ENCODE peak calls at places on chromosomes 6 and 20, in seven cellular contexts. One of them, this sample, is unnamed.

GRCh38 chr20:4666001-4666470 is 55.7 kb upstream of the PRND start:
- DNase-seq in H1: no peak
- DNase-seq in RWPE2: peak; percentile 84
- DNase-seq in GM23248: peak; percentile 90
- DNase-seq in SJSA1: peak; percentile 83
- DNase-seq in tibial artery: no peak
- DNase-seq in fibroblast of pulmonary artery: peak; percentile 51
- DNase-seq in this sample: no peak

GRCh38 chr6:14468656-14469321 is 351.2 kb downstream of the CD83 start:
- DNase-seq in H1: no peak
- DNase-seq in fibroblast of pulmonary artery: no peak
- DNase-seq in RWPE2: no peak
- DNase-seq in GM23248: no peak
- DNase-seq in SJSA1: no peak
- DNase-seq in tibial artery: no peak
- DNase-seq in this sample: no peak

GRCh38 chr6:35046098-35046497 is 95.0 kb downstream of the TCP11 start:
- DNase-seq in GM23248: no peak
- DNase-seq in H1: no peak
- DNase-seq in RWPE2: no peak
- DNase-seq in SJSA1: no peak
- DNase-seq in tibial artery: no peak
- DNase-seq in fibroblast of pulmonary artery: no peak
- DNase-seq in this sample: no peak

GRCh38 chr6:35475573-35475972 is 7.4 kb downstream of the RPL10A start:
- DNase-seq in SJSA1: no peak
- DNase-seq in RWPE2: peak; percentile 45
- DNase-seq in GM23248: no peak
- DNase-seq in fibroblast of pulmonary artery: no peak
- DNase-seq in H1: no peak
- DNase-seq in tibial artery: no peak
- DNase-seq in this sample: no peak

GRCh38 chr20:42530855-42531674 is 658.6 kb downstream of the PTPRT start:
- DNase-seq in fibroblast of pulmonary artery: peak; percentile 3
- DNase-seq in GM23248: peak; percentile 31
- DNase-seq in SJSA1: peak; percentile 4
- DNase-seq in H1: peak; percentile 1
- DNase-seq in RWPE2: no peak
- DNase-seq in tibial artery: no peak
- DNase-seq in this sample: no peak

GRCh38 chr6:36776167-36776566 is 63.1 kb downstream of the CPNE5 start:
- DNase-seq in fibroblast of pulmonary artery: no peak
- DNase-seq in H1: no peak
- DNase-seq in GM23248: no peak
- DNase-seq in SJSA1: no peak
- DNase-seq in tibial artery: no peak
- DNase-seq in RWPE2: no peak
- DNase-seq in this sample: no peak

GRCh38 chr20:23159923-23160445 is 73.9 kb upstream of the CD93 start:
- DNase-seq in RWPE2: no peak
- DNase-seq in fibroblast of pulmonary artery: no peak
- DNase-seq in SJSA1: no peak
- DNase-seq in H1: no peak
- DNase-seq in tibial artery: no peak
- DNase-seq in GM23248: peak; percentile 42
- DNase-seq in this sample: no peak

GRCh38 chr6:35391240-35391968 is 49.0 kb downstream of the PPARD start:
- DNase-seq in tibial artery: no peak
- DNase-seq in fibroblast of pulmonary artery: peak; percentile 89
- DNase-seq in RWPE2: no peak
- DNase-seq in SJSA1: peak; percentile 87
- DNase-seq in H1: no peak
- DNase-seq in GM23248: peak; percentile 92
- DNase-seq in this sample: no peak

GRCh38 chr6:84466521-84466920 is 239.1 kb upstream of the CEP162 start:
- DNase-seq in RWPE2: peak; percentile 45
- DNase-seq in GM23248: peak; percentile 81
- DNase-seq in H1: no peak
- DNase-seq in SJSA1: peak; percentile 19
- DNase-seq in fibroblast of pulmonary artery: peak; percentile 70
- DNase-seq in tibial artery: no peak
- DNase-seq in this sample: no peak

GRCh38 chr20:46117704-46118467 is at the start of gene CD40:
- DNase-seq in H1: peak; percentile 51
- DNase-seq in GM23248: peak; percentile 82
- DNase-seq in RWPE2: peak; percentile 99
- DNase-seq in SJSA1: no peak
- DNase-seq in fibroblast of pulmonary artery: peak; percentile 78
- DNase-seq in tibial artery: peak; percentile 91
- DNase-seq in this sample: peak; percentile 91

GRCh38 chr20:50313223-50313820 is 122.7 kb downstream of the CEBPB start:
- DNase-seq in GM23248: peak; percentile 61
- DNase-seq in tibial artery: no peak
- DNase-seq in fibroblast of pulmonary artery: peak; percentile 72
- DNase-seq in SJSA1: no peak
- DNase-seq in RWPE2: peak; percentile 86
- DNase-seq in H1: no peak
- DNase-seq in this sample: no peak

GRCh38 chr6:94622784-94623183 is 954.6 kb upstream of the MANEA start:
- DNase-seq in GM23248: no peak
- DNase-seq in H1: no peak
- DNase-seq in tibial artery: no peak
- DNase-seq in SJSA1: no peak
- DNase-seq in fibroblast of pulmonary artery: no peak
- DNase-seq in RWPE2: no peak
- DNase-seq in this sample: no peak

GRCh38 chr6:165049362-165049761 is 260.0 kb downstream of the C6orf118 start:
- DNase-seq in GM23248: peak; percentile 70
- DNase-seq in SJSA1: peak; percentile 59
- DNase-seq in tibial artery: no peak
- DNase-seq in fibroblast of pulmonary artery: peak; percentile 30
- DNase-seq in RWPE2: no peak
- DNase-seq in H1: peak; percentile 58
- DNase-seq in this sample: peak; percentile 11

GRCh38 chr6:157269261-157269794 is 54.0 kb downstream of the TMEM242 start:
- DNase-seq in GM23248: peak; percentile 85
- DNase-seq in fibroblast of pulmonary artery: peak; percentile 96
- DNase-seq in RWPE2: no peak
- DNase-seq in H1: no peak
- DNase-seq in tibial artery: peak; percentile 62
- DNase-seq in SJSA1: no peak
- DNase-seq in this sample: peak; percentile 85

GRCh38 chr6:109002100-109002697 is 92.4 kb downstream of the SESN1 start:
- DNase-seq in SJSA1: no peak
- DNase-seq in fibroblast of pulmonary artery: peak; percentile 79
- DNase-seq in tibial artery: peak; percentile 37
- DNase-seq in H1: no peak
- DNase-seq in GM23248: peak; percentile 88
- DNase-seq in RWPE2: no peak
- DNase-seq in this sample: no peak

GRCh38 chr20:47262365-47263013 is 94.0 kb downstream of the ZMYND8 start:
- DNase-seq in fibroblast of pulmonary artery: no peak
- DNase-seq in H1: no peak
- DNase-seq in GM23248: no peak
- DNase-seq in SJSA1: no peak
- DNase-seq in RWPE2: no peak
- DNase-seq in tibial artery: no peak
- DNase-seq in this sample: no peak

GRCh38 chr20:39563406-39563805 is 601.3 kb downstream of the DHX35 start:
- DNase-seq in RWPE2: no peak
- DNase-seq in fibroblast of pulmonary artery: no peak
- DNase-seq in H1: no peak
- DNase-seq in GM23248: no peak
- DNase-seq in tibial artery: no peak
- DNase-seq in SJSA1: no peak
- DNase-seq in this sample: no peak

GRCh38 chr6:121592955-121593665 is 157.7 kb downstream of the GJA1 start:
- DNase-seq in RWPE2: no peak
- DNase-seq in GM23248: no peak
- DNase-seq in tibial artery: no peak
- DNase-seq in SJSA1: peak; percentile 29
- DNase-seq in H1: no peak
- DNase-seq in fibroblast of pulmonary artery: peak; percentile 25
- DNase-seq in this sample: no peak

GRCh38 chr6:138310294-138310693 is 67.4 kb upstream of the SMIM28 start:
- DNase-seq in H1: no peak
- DNase-seq in tibial artery: no peak
- DNase-seq in fibroblast of pulmonary artery: peak; percentile 10
- DNase-seq in SJSA1: no peak
- DNase-seq in GM23248: no peak
- DNase-seq in RWPE2: no peak
- DNase-seq in this sample: no peak

GRCh38 chr6:42870145-42870936 is 9.1 kb upstream of the RPL7L1 start:
- DNase-seq in tibial artery: no peak
- DNase-seq in RWPE2: no peak
- DNase-seq in H1: no peak
- DNase-seq in SJSA1: no peak
- DNase-seq in fibroblast of pulmonary artery: no peak
- DNase-seq in GM23248: no peak
- DNase-seq in this sample: no peak

GRCh38 chr6:1620504-1621327 is 11.0 kb downstream of the FOXC1 start:
- DNase-seq in fibroblast of pulmonary artery: no peak
- DNase-seq in RWPE2: peak; percentile 51
- DNase-seq in H1: no peak
- DNase-seq in GM23248: no peak
- DNase-seq in SJSA1: no peak
- DNase-seq in tibial artery: no peak
- DNase-seq in this sample: no peak
- H3K4me3 ChIP-seq in fibroblast of pulmonary artery: no peak overlapping the region
- H3K4me3 ChIP-seq in RWPE2: no peak overlapping the region
- H3K4me3 ChIP-seq in H1: peak overlapping the region; percentile 19
- H3K4me3 ChIP-seq in GM23248: no peak overlapping the region
- H3K4me3 ChIP-seq in SJSA1: no peak overlapping the region
- H3K4me3 ChIP-seq in tibial artery: peak overlapping the region; percentile 91
- H3K4me3 ChIP-seq in this sample: no peak overlapping the region

GRCh38 chr6:27546522-27546921 is 73.6 kb upstream of the ZNF184 start:
- DNase-seq in fibroblast of pulmonary artery: no peak
- DNase-seq in GM23248: no peak
- DNase-seq in RWPE2: no peak
- DNase-seq in H1: no peak
- DNase-seq in tibial artery: no peak
- DNase-seq in SJSA1: no peak
- DNase-seq in this sample: no peak

GRCh38 chr6:27545271-27546046 is 72.6 kb upstream of the ZNF184 start:
- DNase-seq in tibial artery: no peak
- DNase-seq in SJSA1: no peak
- DNase-seq in GM23248: peak; percentile 47
- DNase-seq in H1: peak; percentile 84
- DNase-seq in fibroblast of pulmonary artery: peak; percentile 64
- DNase-seq in RWPE2: peak; percentile 83
- DNase-seq in this sample: no peak

GRCh38 chr6:27542485-27542884 is 69.6 kb upstream of the ZNF184 start:
- DNase-seq in H1: no peak
- DNase-seq in fibroblast of pulmonary artery: no peak
- DNase-seq in RWPE2: no peak
- DNase-seq in tibial artery: no peak
- DNase-seq in GM23248: no peak
- DNase-seq in SJSA1: no peak
- DNase-seq in this sample: no peak

GRCh38 chr6:27547157-27548075 is 74.5 kb upstream of the ZNF184 start:
- DNase-seq in tibial artery: no peak
- DNase-seq in fibroblast of pulmonary artery: peak; percentile 70
- DNase-seq in SJSA1: peak; percentile 44
- DNase-seq in RWPE2: no peak
- DNase-seq in GM23248: peak; percentile 59
- DNase-seq in H1: no peak
- DNase-seq in this sample: no peak

DNA sequence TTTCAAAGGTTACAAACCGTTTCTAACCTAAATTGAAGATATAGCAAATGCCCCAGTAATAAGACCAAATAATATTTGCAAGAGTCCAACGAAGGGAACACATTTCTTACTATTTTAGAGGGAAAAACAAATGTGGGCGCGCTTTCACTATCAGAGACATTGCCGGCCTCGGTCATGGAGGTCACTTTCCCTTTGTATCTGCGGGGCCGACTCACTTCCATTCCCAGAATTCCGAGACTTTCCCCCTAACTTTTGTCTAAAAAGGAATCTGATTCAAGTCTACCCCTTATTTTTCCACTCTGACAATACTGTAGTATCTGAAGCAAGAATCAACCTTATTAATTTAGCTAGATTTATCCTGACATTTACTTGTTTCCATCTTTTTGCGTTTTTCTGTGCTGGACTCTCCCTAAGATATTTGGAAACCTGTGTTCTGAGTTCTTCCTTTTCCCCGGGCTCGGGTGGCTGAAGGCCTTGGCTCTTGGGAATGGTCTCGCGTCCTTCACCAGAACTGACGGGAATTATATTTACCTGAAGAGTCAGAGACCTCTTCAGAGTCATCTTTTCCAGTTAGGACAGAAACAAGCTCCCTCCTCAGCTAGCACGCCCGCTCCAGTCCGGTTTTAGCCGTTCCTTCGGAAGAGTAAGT is 71.8 kb upstream of the ZNF184 start:
- DNase-seq in RWPE2: no peak
- DNase-seq in GM23248: peak; percentile 7
- DNase-seq in H1: no peak
- DNase-seq in fibroblast of pulmonary artery: no peak
- DNase-seq in SJSA1: no peak
- DNase-seq in tibial artery: no peak
- DNase-seq in this sample: no peak
- H3K4me3 ChIP-seq in RWPE2: peak overlapping the region; percentile 41
- H3K4me3 ChIP-seq in GM23248: peak overlapping the region; percentile 68
- H3K4me3 ChIP-seq in H1: peak overlapping the region; percentile 95
- H3K4me3 ChIP-seq in fibroblast of pulmonary artery: peak overlapping the region; percentile 49
- H3K4me3 ChIP-seq in SJSA1: no peak overlapping the region
- H3K4me3 ChIP-seq in tibial artery: no peak overlapping the region
- H3K4me3 ChIP-seq in this sample: no peak overlapping the region

GRCh38 chr20:62360854-62361798 is 6.0 kb downstream of the LAMA5 start:
- DNase-seq in fibroblast of pulmonary artery: no peak
- DNase-seq in SJSA1: no peak
- DNase-seq in RWPE2: peak; percentile 98
- DNase-seq in H1: no peak
- DNase-seq in GM23248: no peak
- DNase-seq in tibial artery: no peak
- DNase-seq in this sample: peak; percentile 55
- H3K4me3 ChIP-seq in fibroblast of pulmonary artery: no peak overlapping the region
- H3K4me3 ChIP-seq in SJSA1: no peak overlapping the region
- H3K4me3 ChIP-seq in RWPE2: no peak overlapping the region
- H3K4me3 ChIP-seq in H1: no peak overlapping the region
- H3K4me3 ChIP-seq in GM23248: no peak overlapping the region
- H3K4me3 ChIP-seq in tibial artery: no peak overlapping the region
- H3K4me3 ChIP-seq in this sample: no peak overlapping the region

DNA sequence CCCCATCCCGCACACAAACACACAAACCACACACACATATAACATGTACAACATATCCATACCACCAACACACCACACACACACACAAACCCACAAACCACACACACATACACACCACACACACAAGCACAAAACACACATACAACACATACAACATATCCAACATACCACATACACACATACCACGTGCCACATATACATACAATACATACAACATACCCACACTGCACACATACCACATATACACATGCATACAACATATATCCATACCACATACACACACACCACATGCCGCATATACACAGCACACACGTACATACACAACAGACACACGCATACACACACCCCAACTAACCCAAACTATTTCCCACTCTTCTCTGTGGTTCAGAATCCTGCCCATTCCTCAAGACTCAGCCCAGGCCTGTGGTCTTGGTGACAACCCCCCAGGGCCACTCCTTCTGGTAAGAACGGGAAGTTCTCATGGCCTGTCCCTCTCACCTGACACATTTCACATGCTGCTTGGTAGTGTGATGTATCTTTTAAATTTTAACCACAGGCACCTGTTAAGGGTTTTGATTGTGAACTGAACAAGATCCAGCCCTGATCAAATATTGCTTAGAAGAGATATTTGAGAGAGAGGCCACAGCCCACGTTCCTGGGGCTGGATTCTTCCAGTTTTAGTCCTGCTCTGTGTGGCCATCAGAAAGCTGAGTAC is 55.8 kb upstream of the KCNK16 start:
- DNase-seq in SJSA1: no peak
- DNase-seq in H1: no peak
- DNase-seq in tibial artery: no peak
- DNase-seq in RWPE2: no peak
- DNase-seq in fibroblast of pulmonary artery: no peak
- DNase-seq in GM23248: no peak
- DNase-seq in this sample: no peak
- H3K4me3 ChIP-seq in SJSA1: no peak overlapping the region
- H3K4me3 ChIP-seq in H1: no peak overlapping the region
- H3K4me3 ChIP-seq in tibial artery: no peak overlapping the region
- H3K4me3 ChIP-seq in RWPE2: no peak overlapping the region
- H3K4me3 ChIP-seq in fibroblast of pulmonary artery: no peak overlapping the region
- H3K4me3 ChIP-seq in GM23248: no peak overlapping the region
- H3K4me3 ChIP-seq in this sample: no peak overlapping the region